ENCODE peak calls at places on chromosomes 7 and 10, in six cellular contexts. O is left ventricle myocardium inferior, J is posterior cingulate gyrus, D is EH, M is BJ, X is M059J. A is an unnamed sample.

GRCh38 chr10:88209837-88210552 is 346.6 kb downstream of the PTEN start:
- DNase-seq in O (no peak), J (no peak), D (peak; percentile 77), M (no peak), X (peak; percentile 55), A (no peak)

GRCh38 chr10:71008150-71008549 is 119.8 kb upstream of the PCBD1 start:
- DNase-seq in O (no peak), J (no peak), D (no peak), M (no peak), X (no peak), A (no peak)

GRCh38 chr7:137691566-137691965 is 155.2 kb downstream of the DGKI start:
- DNase-seq in O (no peak), J (no peak), D (no peak), M (no peak), X (no peak), A (no peak)

GRCh38 chr10:49688920-49689319 is 9.5 kb downstream of the C10orf53 start:
- DNase-seq in O (no peak), J (no peak), D (no peak), M (no peak), X (no peak), A (no peak)

GRCh38 chr10:70751991-70752390 is 33.2 kb downstream of the TBATA start:
- DNase-seq in O (no peak), J (peak; percentile 75), D (no peak), M (no peak), X (no peak), A (no peak)

GRCh38 chr10:36716291-36716690 is 409.1 kb upstream of the ANKRD30A start:
- DNase-seq in O (no peak), J (no peak), D (no peak), M (no peak), X (no peak), A (no peak)

GRCh38 chr10:127368101-127368500 is 171.7 kb upstream of the INSYN2A start:
- DNase-seq in O (no peak), J (no peak), D (no peak), M (no peak), X (no peak), A (no peak)

GRCh38 chr10:99967961-99968360 is 41.8 kb downstream of the DNMBP start:
- DNase-seq in O (no peak), J (no peak), D (no peak), M (no peak), X (no peak), A (no peak)

GRCh38 chr10:1424648-1425047 is 312.7 kb downstream of the ADARB2 start:
- DNase-seq in O (no peak), J (no peak), D (no peak), M (no peak), X (no peak), A (no peak)

GRCh38 chr10:53361936-53362335 is 589.4 kb upstream of the MBL2 start:
- DNase-seq in O (no peak), J (no peak), D (no peak), M (no peak), X (no peak), A (no peak)

GRCh38 chr10:73848821-73849489 is 25.4 kb downstream of the CAMK2G start:
- DNase-seq in O (peak; percentile 85), J (peak; percentile 97), D (peak; percentile 85), M (no peak), X (peak; percentile 67), A (peak; percentile 45)

GRCh38 chr10:101367569-101368453 is 13.8 kb downstream of the BTRC start:
- DNase-seq in O (no peak), J (no peak), D (peak; percentile 75), M (no peak), X (peak; percentile 94), A (peak; percentile 71)

GRCh38 chr7:139339698-139340036 is 1.5 kb upstream of the FMC1 start:
- DNase-seq in O (no peak), J (no peak), D (no peak), M (no peak), X (no peak), A (no peak)

GRCh38 chr7:133675510-133676218 is 422.8 kb downstream of the EXOC4 start:
- DNase-seq in O (no peak), J (no peak), D (no peak), M (no peak), X (no peak), A (no peak)

GRCh38 chr7:113840954-113841353 is 77.9 kb downstream of the PPP1R3A start:
- DNase-seq in O (no peak), J (no peak), D (no peak), M (no peak), X (no peak), A (no peak)

GRCh38 chr10:117993166-117993565 is 53.6 kb downstream of the RAB11FIP2 start:
- DNase-seq in O (no peak), J (no peak), D (no peak), M (no peak), X (no peak), A (no peak)

GRCh38 chr7:129958643-129959479 is 6.1 kb upstream of the UBE2H start:
- DNase-seq in O (peak; percentile 25), J (no peak), D (peak; percentile 79), M (no peak), X (peak; percentile 95), A (peak; percentile 58)

GRCh38 chr10:103574116-103575061 is 80.9 kb downstream of the NEURL1 start:
- DNase-seq in O (no peak), J (peak; percentile 55), D (no peak), M (no peak), X (no peak), A (no peak)

GRCh38 chr7:14598978-14599377 is 303.6 kb downstream of the DGKB start:
- DNase-seq in O (no peak), J (no peak), D (no peak), M (no peak), X (peak; percentile 9), A (no peak)

GRCh38 chr10:93680414-93681047 is 21.9 kb downstream of the FRA10AC1 start:
- DNase-seq in O (no peak), J (no peak), D (peak; percentile 56), M (no peak), X (peak; percentile 50), A (peak; percentile 9)

GRCh38 chr10:79928028-79928583 is 20.8 kb downstream of the SFTPD start:
- DNase-seq in O (no peak), J (no peak), D (no peak), M (no peak), X (no peak), A (no peak)

GRCh38 chr10:47239211-47239610 is 60.8 kb upstream of the GDF10 start:
- DNase-seq in O (no peak), J (peak; percentile 56), D (no peak), M (no peak), X (no peak), A (no peak)

GRCh38 chr7:6917258-6917657 is 91.2 kb upstream of the CCZ1B start:
- DNase-seq in O (peak; percentile 46), J (no peak), D (no peak), M (no peak), X (no peak), A (no peak)

GRCh38 chr10:36026081-36026480 is 384.0 kb upstream of the FZD8 start:
- DNase-seq in O (no peak), J (no peak), D (peak; percentile 52), M (no peak), X (peak; percentile 42), A (no peak)

GRCh38 chr7:120837599-120837998 is 20.3 kb downstream of the TSPAN12 start:
- DNase-seq in O (no peak), J (no peak), D (no peak), M (no peak), X (no peak), A (no peak)

GRCh38 chr10:1311707-1312106 is 255.5 kb downstream of the WDR37 start:
- DNase-seq in O (no peak), J (no peak), D (no peak), M (no peak), X (no peak), A (no peak)

GRCh38 chr10:122338609-122339441 is 35.7 kb upstream of the PLEKHA1 start:
- DNase-seq in O (no peak), J (no peak), D (no peak), M (no peak), X (no peak), A (no peak)

GRCh38 chr10:74792726-74793125 is 33.7 kb upstream of the KAT6B start:
- DNase-seq in O (no peak), J (no peak), D (no peak), M (no peak), X (no peak), A (no peak)

GRCh38 chr7:30347226-30348082 is 63.1 kb downstream of the ZNRF2 start:
- DNase-seq in O (no peak), J (no peak), D (no peak), M (no peak), X (peak; percentile 70), A (no peak)

GRCh38 chr7:31896929-31897328 is 173.3 kb downstream of the PDE1C start:
- DNase-seq in O (no peak), J (no peak), D (peak; percentile 55), M (no peak), X (no peak), A (no peak)

GRCh38 chr7:836429-836828 is 4.2 kb downstream of the SUN1 start:
- DNase-seq in O (no peak), J (peak; percentile 87), D (peak; percentile 65), M (no peak), X (peak; percentile 42), A (no peak)

GRCh38 chr7:116490351-116490750 is 9.2 kb upstream of the CAV2 start:
- DNase-seq in O (no peak), J (no peak), D (no peak), M (no peak), X (peak; percentile 33), A (no peak)

GRCh38 chr10:92990615-92991014 is 70.0 kb upstream of the CYP26C1 start:
- DNase-seq in O (no peak), J (no peak), D (peak; percentile 49), M (no peak), X (peak; percentile 51), A (no peak)

GRCh38 chr10:32938554-32939061 is 19.4 kb downstream of the ITGB1 start:
- DNase-seq in O (peak; percentile 27), J (peak; percentile 90), D (peak; percentile 58), M (no peak), X (no peak), A (no peak)